ENCODE peak calls at places on chromosomes 12 and 14, in nine cellular contexts. T is K562, P is HepG2, X is stomach, R is GM12878, W is transverse colon, U is HCT116, B is H1, A is Panc1. E is an unnamed sample.

GRCh38 chr14:78090820-78091219 is 79.4 kb upstream of the NRXN3 start:
- DNase-seq in B (no peak), R (no peak), P (peak; percentile 41), W (no peak), X (no peak), A (no peak), T (no peak), U (no peak), E (peak; percentile 32)

GRCh38 chr14:51185180-51185579 is 54.9 kb upstream of the TMX1 start:
- DNase-seq in R (no peak), P (no peak), A (no peak), X (no peak), U (no peak), W (no peak), B (no peak), T (no peak), E (no peak)

GRCh38 chr12:126493366-126494108 is 1428.3 kb downstream of the AACS start:
- DNase-seq in B (no peak), T (no peak), X (no peak), U (no peak), W (no peak), R (no peak), P (no peak), A (peak; percentile 25), E (no peak)

GRCh38 chr14:61280526-61281185 is 482 bp downstream of the TMEM30B start:
- DNase-seq in U (no peak), B (peak; percentile 79), T (no peak), A (no peak), X (peak; percentile 74), R (no peak), W (peak; percentile 69), P (no peak), E (no peak)

GRCh38 chr12:95601626-95602025 is 50.4 kb upstream of the USP44 start:
- DNase-seq in R (no peak), X (no peak), P (no peak), B (no peak), U (no peak), A (no peak), T (no peak), W (no peak), E (no peak)

GRCh38 chr14:99961826-99962518 is 103.2 kb upstream of the EVL start:
- DNase-seq in X (no peak), U (no peak), P (no peak), W (no peak), R (no peak), T (no peak), A (no peak), B (peak; percentile 66), E (no peak)

GRCh38 chr12:65278576-65279386 is at the start of gene MSRB3:
- DNase-seq in A (no peak), P (peak; percentile 44), T (peak; percentile 17), R (no peak), W (peak; percentile 53), B (peak; percentile 85), U (peak; percentile 19), X (peak; percentile 43), E (no peak)

GRCh38 chr14:71693373-71693772 is 238.9 kb upstream of the RGS6 start:
- DNase-seq in U (no peak), X (no peak), A (no peak), W (no peak), T (no peak), P (no peak), R (no peak), B (no peak), E (no peak)

GRCh38 chr14:90400904-90401561 is 4.2 kb downstream of the CALM1 start:
- DNase-seq in U (no peak), X (no peak), B (no peak), A (no peak), R (no peak), P (peak; percentile 31), W (no peak), T (no peak), E (no peak)

DNA sequence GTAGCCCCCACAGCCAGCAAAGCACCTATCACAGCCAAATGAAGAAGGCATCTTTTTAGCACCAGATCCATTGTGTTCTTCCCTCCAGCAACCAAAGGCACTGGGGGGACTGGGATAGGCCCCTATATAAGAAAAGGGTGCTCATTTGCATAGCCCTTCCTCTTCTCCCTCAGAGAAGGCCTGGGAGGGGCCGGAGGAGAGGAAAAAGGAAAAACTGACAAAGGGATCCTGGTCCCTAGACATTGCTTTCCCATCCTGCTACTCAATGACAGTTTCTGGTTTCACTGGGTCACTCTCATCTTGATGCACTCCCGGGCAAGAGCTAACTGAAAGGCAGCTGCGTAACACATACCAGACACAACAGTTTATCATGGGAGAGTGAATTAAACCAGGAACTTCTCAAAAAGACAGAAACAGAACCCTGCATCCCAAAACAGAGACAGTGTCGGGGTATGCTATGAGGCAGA is at the start of gene PMEL:
- DNase-seq in U (no peak), R (no peak), P (no peak), T (peak; percentile 16), W (no peak), B (peak; percentile 64), A (no peak), X (no peak), E (no peak)
- H3K4me1 ChIP-seq in U (peaks cover 16% of the 10 kb centered on the region), R (peaks cover 12% of the 10 kb centered on the region), P (peaks cover 25% of the 10 kb centered on the region), T (peaks cover 5% of the 10 kb centered on the region), W (peaks cover 15% of the 10 kb centered on the region), B (peaks cover 2% of the 10 kb centered on the region), A (peaks cover 13% of the 10 kb centered on the region), X (peaks cover 16% of the 10 kb centered on the region), E (peaks cover 23% of the 10 kb centered on the region)

DNA sequence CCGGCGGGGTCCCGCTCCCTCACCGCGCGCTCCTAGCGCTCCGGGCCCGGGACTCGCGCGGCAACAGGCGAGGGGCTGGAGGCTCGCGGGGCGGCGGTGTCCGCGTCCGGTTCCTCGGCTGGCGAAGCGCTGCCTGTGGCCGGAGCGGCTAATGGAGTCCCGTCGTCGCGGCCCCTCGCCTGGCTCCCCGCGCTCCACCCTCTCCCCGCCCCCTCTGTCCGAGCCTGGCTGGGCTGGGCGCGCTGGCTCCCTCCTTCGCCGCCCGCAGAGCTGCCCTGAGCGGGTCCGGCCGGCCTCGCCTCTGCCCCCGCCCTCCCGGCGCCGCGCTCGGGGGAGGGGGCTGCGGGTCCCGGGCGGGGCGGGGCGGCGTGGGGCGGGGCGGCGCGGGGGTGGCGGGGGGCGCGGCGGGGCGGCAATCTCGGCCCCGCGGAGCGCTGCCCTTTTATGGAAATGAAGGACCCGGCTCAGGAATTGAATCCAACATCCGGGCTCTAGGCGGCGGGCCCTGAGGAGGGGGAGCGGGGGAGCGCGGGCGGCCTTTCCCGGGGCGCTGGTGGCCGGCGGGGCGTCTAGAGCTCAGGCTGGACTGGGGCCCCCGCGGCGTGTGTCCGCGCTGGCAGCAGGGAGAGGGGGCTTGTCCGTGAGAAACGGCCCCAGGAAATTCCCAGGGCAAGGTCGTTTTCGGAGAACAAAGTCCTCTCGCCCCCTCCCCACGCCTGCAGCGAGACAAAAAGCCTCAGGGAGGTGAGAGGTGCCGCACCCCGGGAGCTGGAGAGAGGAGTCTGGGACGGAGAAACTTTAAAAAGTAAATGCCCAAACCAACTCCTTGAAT is at the start of gene FERMT2:
- DNase-seq in X (peak; percentile 86), A (no peak), B (peak; percentile 91), P (peak; percentile 79), R (no peak), W (peak; percentile 76), U (peak; percentile 57), T (peak; percentile 41), E (no peak)
- TF ChIP-seq POLR2AphosphoS5 in X (peak; percentile 59), A (no peak), B (peak; percentile 57), P (peak; percentile 27), R (no peak), W (peak; percentile 65), U (peak; percentile 58), T (no peak), E (peak; percentile 93)

GRCh38 chr14:103097994-103098957 is 3.8 kb downstream of the EXOC3L4 start:
- DNase-seq in B (no peak), W (no peak), P (no peak), T (peak; percentile 80), A (no peak), U (no peak), R (no peak), X (no peak), E (no peak)
- H3K4me3 ChIP-seq in B (no peak overlapping the region), W (no peak overlapping the region), P (peak overlapping the region; percentile 36), T (peak overlapping the region; percentile 29), A (no peak overlapping the region), U (no peak overlapping the region), R (no peak overlapping the region), X (no peak overlapping the region), E (no peak overlapping the region)

GRCh38 chr14:95262511-95262891 is 57.2 kb downstream of the CLMN start:
- DNase-seq in P (no peak), A (no peak), U (no peak), B (no peak), R (no peak), W (no peak), X (no peak), T (no peak), E (no peak)
- H3K4me1 ChIP-seq in P (peaks cover 31% of the 10 kb centered on the region), A (peaks cover 29% of the 10 kb centered on the region), U (peaks cover 65% of the 10 kb centered on the region), B (peaks cover 9% of the 10 kb centered on the region), R (peaks cover 59% of the 10 kb centered on the region), W (peaks cover 20% of the 10 kb centered on the region), X (peaks cover 28% of the 10 kb centered on the region), T (no peaks in the 10 kb centered on the region), E (peaks cover 34% of the 10 kb centered on the region)

GRCh38 chr12:26283617-26284016 is 88.2 kb downstream of the SSPN start:
- DNase-seq in U (no peak), P (no peak), B (no peak), T (no peak), X (no peak), A (no peak), W (no peak), R (no peak), E (no peak)

GRCh38 chr12:26290560-26290959 is 95.2 kb downstream of the SSPN start:
- DNase-seq in U (no peak), A (no peak), T (no peak), W (no peak), P (no peak), X (no peak), R (no peak), B (no peak), E (no peak)

GRCh38 chr12:26286186-26286585 is 90.8 kb downstream of the SSPN start:
- DNase-seq in T (no peak), X (no peak), P (no peak), R (no peak), U (no peak), A (no peak), W (no peak), B (no peak), E (no peak)

GRCh38 chr12:26285401-26285800 is 90.0 kb downstream of the SSPN start:
- DNase-seq in A (no peak), U (no peak), X (no peak), T (no peak), B (no peak), R (no peak), W (no peak), P (no peak), E (no peak)

GRCh38 chr12:26287666-26288408 is 92.5 kb downstream of the SSPN start:
- DNase-seq in A (no peak), T (no peak), X (peak; percentile 40), P (no peak), W (no peak), R (no peak), B (no peak), U (no peak), E (no peak)
- TF ChIP-seq POLR2AphosphoS5 in A (no peak), T (no peak), X (no peak), P (no peak), W (no peak), R (no peak), B (no peak), U (no peak), E (no peak)

E was measured in vagina.